ENCODE peak calls at places on chromosome 6, in six cellular contexts. B is IMR-90, Z is mammary epithelial cell, Q is thyroid gland, K is neural progenitor cell, T is nephron progenitor cell. D is an unnamed sample.

GRCh38 chr6:53014034-53014433 is 18.9 kb upstream of the GSTA4 start:
- DNase-seq in Q (no peak), Z (no peak), T (no peak), B (peak), K (no peak), D (no peak)

GRCh38 chr6:166097914-166098522 is 69.6 kb downstream of the TBXT start:
- DNase-seq in T (peak), Q (peak), Z (peak), K (peak), B (peak), D (no peak)

GRCh38 chr6:121482004-121482693 is 46.7 kb downstream of the GJA1 start:
- DNase-seq in Q (no peak), B (peak), K (no peak), T (no peak), Z (peak), D (peak)

GRCh38 chr6:30013296-30013922 is 47.7 kb upstream of the POLR1H start:
- DNase-seq in Z (no peak), T (peak), Q (peak), K (peak), B (no peak), D (peak)

GRCh38 chr6:88987922-88988321 is 24.5 kb upstream of the RNGTT start:
- DNase-seq in Z (no peak), T (no peak), Q (no peak), K (no peak), B (no peak), D (no peak)

GRCh38 chr6:157609556-157609955 is 213.5 kb upstream of the SNX9 start:
- DNase-seq in B (no peak), Q (no peak), Z (no peak), K (no peak), T (no peak), D (no peak)

GRCh38 chr6:170111816-170112582 is 178.9 kb downstream of the DLL1 start:
- DNase-seq in K (no peak), Q (no peak), T (no peak), Z (no peak), B (no peak), D (no peak)

GRCh38 chr6:110474500-110474899 is 1.9 kb downstream of the SLC22A16 start:
- DNase-seq in Q (no peak), B (no peak), Z (no peak), T (no peak), K (no peak), D (no peak)

GRCh38 chr6:75183099-75183541 is 22.7 kb downstream of the COL12A1 start:
- DNase-seq in Z (no peak), T (no peak), K (no peak), Q (no peak), B (peak), D (no peak)

GRCh38 chr6:16257999-16258708 is 19.8 kb downstream of the GMPR start:
- DNase-seq in B (peak), Q (peak), T (no peak), Z (peak), K (no peak), D (no peak)

GRCh38 chr6:83341765-83342164 is 89.1 kb downstream of the ME1 start:
- DNase-seq in T (no peak), Q (no peak), Z (no peak), K (no peak), B (no peak), D (no peak)

GRCh38 chr6:104956663-104957294 is at the start of gene LIN28B:
- DNase-seq in Z (no peak), B (no peak), K (peak), Q (no peak), T (no peak), D (no peak)

GRCh38 chr6:31216208-31216898 is 45.9 kb upstream of the POU5F1 start:
- DNase-seq in B (no peak), Q (no peak), K (no peak), T (no peak), Z (peak), D (no peak)

DNA sequence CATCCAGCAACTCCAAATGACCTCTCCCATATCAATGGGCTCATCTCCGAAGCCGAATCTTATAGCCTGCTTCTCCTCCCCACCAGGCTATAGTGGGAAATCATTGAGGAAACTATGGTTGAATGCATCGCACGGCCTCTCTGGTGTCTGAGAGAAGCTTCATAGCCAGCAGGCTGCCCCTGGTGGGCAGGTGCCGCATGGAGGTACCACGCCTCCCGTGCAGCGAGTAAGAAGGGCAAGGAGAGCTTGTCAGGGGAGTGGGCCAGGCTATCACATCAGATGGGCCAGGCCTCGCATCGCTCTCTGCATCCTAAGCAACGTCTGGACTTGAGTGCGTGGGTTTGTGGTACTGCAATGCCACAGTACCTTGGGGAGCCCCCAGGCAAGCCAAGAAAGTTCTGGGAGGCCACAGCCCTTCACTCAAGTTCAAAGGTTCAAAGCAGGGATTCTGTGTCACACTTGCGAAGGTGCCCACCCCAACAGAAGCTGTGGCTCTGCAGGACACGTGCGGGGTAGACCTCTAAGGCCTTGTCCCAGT is 8.6 kb upstream of the IRF4 start:
- DNase-seq in T (no peak), Z (no peak), Q (no peak), B (no peak), K (no peak), D (no peak)
- TF ChIP-seq CTCF in T (no peak), Z (no peak), Q (no peak), B (no peak), K (no peak), D (no peak)

GRCh38 chr6:33607784-33608161 is 13.3 kb upstream of the ITPR3 start:
- DNase-seq in T (no peak), B (no peak), Z (no peak), Q (no peak), K (no peak), D (peak)
- TF ChIP-seq CTCF in T (no peak), B (peak), Z (peak), Q (no peak), K (peak), D (peak)

GRCh38 chr6:13947611-13948178 is 22.9 kb downstream of the RNF182 start:
- DNase-seq in B (no peak), K (no peak), Z (no peak), Q (no peak), T (no peak), D (no peak)

GRCh38 chr6:13943943-13944342 is 19.2 kb downstream of the RNF182 start:
- DNase-seq in T (no peak), B (no peak), Q (no peak), K (no peak), Z (no peak), D (no peak)

GRCh38 chr6:13952101-13952500 is 27.3 kb downstream of the RNF182 start:
- DNase-seq in K (no peak), B (no peak), Q (no peak), Z (no peak), T (no peak), D (no peak)

GRCh38 chr6:13941902-13942301 is 17.1 kb downstream of the RNF182 start:
- DNase-seq in Z (no peak), T (no peak), Q (no peak), K (no peak), B (no peak), D (no peak)

GRCh38 chr6:13946506-13946905 is 21.8 kb downstream of the RNF182 start:
- DNase-seq in K (no peak), Q (no peak), B (no peak), Z (no peak), T (no peak), D (no peak)
- TF ChIP-seq CTCF in K (no peak), Q (no peak), B (no peak), Z (no peak), T (no peak), D (no peak)

DNA sequence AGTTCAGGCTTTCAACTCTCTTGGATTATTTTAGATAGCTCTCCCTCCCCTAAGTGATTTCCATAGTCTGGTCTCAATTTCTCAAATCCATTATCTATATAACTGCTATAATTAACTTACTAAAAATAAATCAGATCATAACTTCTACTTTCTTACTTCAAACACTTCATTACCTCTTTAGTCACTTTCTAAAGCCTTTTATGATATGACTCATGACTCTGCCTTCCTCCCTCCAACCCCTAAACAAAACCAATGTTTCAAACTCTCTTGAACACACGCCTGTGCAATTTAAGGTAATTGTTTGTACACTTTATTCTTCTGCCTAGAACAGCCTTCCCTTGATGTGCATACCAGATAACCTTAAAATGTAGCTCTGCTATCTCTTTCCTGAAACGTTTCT is 100.5 kb downstream of the LMBRD1 start:
- DNase-seq in B (peak), K (no peak), T (no peak), Z (peak), Q (no peak), D (peak)
- TF ChIP-seq CTCF in B (no peak), K (no peak), T (no peak), Z (no peak), Q (no peak), D (no peak)